ENCODE peak calls at places on chromosome 19, in nine cellular contexts. N is mesenchymal stem cell, E is H7, Y is thoracic aorta, K is tibial artery, A is NT2/D1, L is spleen, X is HCT116, J is lung. V is an unnamed sample. For H3K36me3, the result is how much of the 10 kb centered on the place peaks cover.

GRCh38 chr19:52248256-52248655 is 21.1 kb upstream of the ZNF766 start:
- DNase-seq in N (peak), E (peak), Y (no peak), K (peak), A (no peak), L (peak), X (peak), J (peak), V (peak)

GRCh38 chr19:44658069-44658727 is 13.1 kb upstream of the CEACAM19 start:
- DNase-seq in N (no peak), E (no peak), Y (no peak), K (no peak), A (no peak), L (no peak), X (no peak), J (no peak), V (no peak)

GRCh38 chr19:13396256-13397080 is 109.8 kb downstream of the CACNA1A start:
- DNase-seq in N (peak), E (peak), Y (no peak), K (peak), A (peak), L (no peak), X (peak), J (peak), V (peak)

GRCh38 chr19:12603714-12604113 is 6.9 kb downstream of the ZNF490 start:
- DNase-seq in N (no peak), E (no peak), Y (no peak), K (no peak), A (no peak), L (no peak), X (no peak), J (no peak), V (no peak)

GRCh38 chr19:21092107-21092506 is 10.1 kb downstream of the ZNF714 start:
- DNase-seq in N (peak), E (no peak), Y (no peak), K (no peak), A (no peak), L (no peak), X (no peak), J (no peak), V (no peak)

GRCh38 chr19:12913011-12913561 is 6.0 kb downstream of the SYCE2 start:
- DNase-seq in N (peak), E (peak), Y (no peak), K (peak), A (peak), L (no peak), X (no peak), J (no peak), V (peak)

GRCh38 chr19:12789098-12789903 is 2.0 kb upstream of the JUNB start:
- DNase-seq in N (peak), E (no peak), Y (no peak), K (no peak), A (no peak), L (no peak), X (no peak), J (no peak), V (peak)

GRCh38 chr19:6402834-6403608 is 10.1 kb upstream of the GTF2F1 start:
- DNase-seq in N (no peak), E (peak), Y (no peak), K (no peak), A (no peak), L (no peak), X (no peak), J (no peak), V (peak)

GRCh38 chr19:10285393-10285792 is 1.4 kb upstream of the ICAM4 start:
- DNase-seq in N (no peak), E (no peak), Y (no peak), K (no peak), A (no peak), L (no peak), X (no peak), J (no peak), V (no peak)

GRCh38 chr19:4539697-4540581 is at the start of gene LRG1:
- DNase-seq in N (no peak), E (peak), Y (no peak), K (peak), A (no peak), L (peak), X (no peak), J (peak), V (peak)

GRCh38 chr19:11092181-11092538 is 2.9 kb downstream of the LDLR start:
- DNase-seq in N (peak), E (peak), Y (no peak), K (no peak), A (no peak), L (no peak), X (peak), J (no peak), V (peak)

GRCh38 chr19:46393456-46394397 is 19.6 kb downstream of the CCDC8 start:
- DNase-seq in N (no peak), E (no peak), Y (no peak), K (no peak), A (no peak), L (peak), X (no peak), J (no peak), V (no peak)

GRCh38 chr19:35958660-35959039 is 22.5 kb downstream of the LRFN3 start:
- DNase-seq in N (no peak), E (no peak), Y (no peak), K (no peak), A (no peak), L (no peak), X (no peak), J (no peak), V (no peak)

GRCh38 chr19:45408830-45409593 is 2.6 kb downstream of the POLR1G start:
- DNase-seq in N (no peak), E (peak), Y (no peak), K (no peak), A (no peak), L (no peak), X (no peak), J (no peak), V (no peak)

GRCh38 chr19:13689050-13689449 is 75.3 kb upstream of the MRI1 start:
- DNase-seq in N (peak), E (peak), Y (no peak), K (no peak), A (peak), L (no peak), X (peak), J (no peak), V (peak)

GRCh38 chr19:35124098-35125060 is 8.8 kb downstream of the FXYD3 start:
- DNase-seq in N (no peak), E (no peak), Y (peak), K (peak), A (peak), L (peak), X (peak), J (peak), V (peak)

GRCh38 chr19:4414144-4414799 is 11.8 kb downstream of the CHAF1A start:
- DNase-seq in N (peak), E (no peak), Y (no peak), K (no peak), A (no peak), L (no peak), X (no peak), J (no peak), V (peak)

GRCh38 chr19:45045671-45046353 is 7.0 kb downstream of the CLASRP start:
- DNase-seq in N (no peak), E (no peak), Y (no peak), K (no peak), A (no peak), L (no peak), X (no peak), J (no peak), V (peak)

GRCh38 chr19:48659768-48660167 is 13.0 kb downstream of the NTN5 start:
- DNase-seq in N (peak), E (peak), Y (no peak), K (no peak), A (no peak), L (no peak), X (no peak), J (peak), V (peak)

GRCh38 chr19:42480335-42481095 is 37.8 kb upstream of the CXCL17 start:
- DNase-seq in N (peak), E (no peak), Y (no peak), K (no peak), A (no peak), L (no peak), X (no peak), J (peak), V (no peak)

GRCh38 chr19:5148794-5149190 is 179.9 kb downstream of the KDM4B start:
- DNase-seq in N (no peak), E (peak), Y (no peak), K (no peak), A (no peak), L (peak), X (no peak), J (no peak), V (no peak)

GRCh38 chr19:23378948-23379347 is 16.3 kb downstream of the ZNF91 start:
- DNase-seq in N (no peak), E (no peak), Y (no peak), K (no peak), A (no peak), L (no peak), X (no peak), J (no peak), V (no peak)

GRCh38 chr19:29612801-29613595 is 6.9 kb downstream of the POP4 start:
- DNase-seq in N (no peak), E (peak), Y (no peak), K (no peak), A (no peak), L (peak), X (no peak), J (no peak), V (no peak)

GRCh38 chr19:29614780-29615179 is 8.7 kb downstream of the POP4 start:
- DNase-seq in N (no peak), E (no peak), Y (no peak), K (no peak), A (no peak), L (no peak), X (no peak), J (no peak), V (no peak)

GRCh38 chr19:29615891-29616425 is 9.9 kb downstream of the POP4 start:
- DNase-seq in N (no peak), E (peak), Y (no peak), K (no peak), A (no peak), L (peak), X (no peak), J (no peak), V (no peak)

GRCh38 chr19:29612121-29612520 is 6.0 kb downstream of the POP4 start:
- DNase-seq in N (no peak), E (peak), Y (no peak), K (no peak), A (no peak), L (peak), X (no peak), J (no peak), V (no peak)

GRCh38 chr19:29614046-29614445 is 8.0 kb downstream of the POP4 start:
- DNase-seq in N (no peak), E (peak), Y (no peak), K (no peak), A (no peak), L (peak), X (no peak), J (no peak), V (no peak)
- H3K36me3 ChIP-seq in N (half or more), E (under half), Y (under half), K (under half), A (half or more), L (half or more), X (under half), J (half or more), V (under half)

DNA sequence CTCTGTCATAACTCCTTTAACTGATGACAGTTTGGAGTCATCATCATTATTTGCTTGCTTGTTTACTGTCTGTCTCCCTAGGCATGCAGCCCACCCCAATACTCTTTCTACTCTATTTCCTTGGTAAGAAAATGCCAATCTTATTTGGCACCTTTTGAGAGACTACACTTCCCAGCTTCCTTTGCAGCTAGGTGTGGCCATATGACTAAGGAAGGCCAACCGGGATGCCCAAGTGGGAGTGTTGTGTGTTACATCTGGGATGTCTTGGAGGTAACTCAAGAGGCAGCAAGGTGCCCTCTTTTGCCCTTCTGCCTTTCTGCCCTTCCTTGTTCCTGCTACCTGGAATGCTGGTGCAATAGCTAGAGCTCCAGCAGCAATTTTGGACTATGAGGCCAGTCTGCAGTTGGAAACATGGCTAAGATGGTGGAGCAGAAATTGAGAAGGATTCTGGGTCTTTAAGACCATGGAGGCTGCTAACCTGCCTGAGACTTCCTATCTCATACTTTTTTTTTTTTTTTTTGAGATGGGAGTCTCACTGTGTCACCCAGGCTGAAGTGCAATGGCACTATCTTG is 27.5 kb downstream of the C19orf81 start:
- DNase-seq in N (no peak), E (no peak), Y (no peak), K (no peak), A (no peak), L (no peak), X (no peak), J (no peak), V (no peak)
- H3K36me3 ChIP-seq in N (under half), E (under half), Y (under half), K (under half), A (under half), L (under half), X (under half), J (under half), V (under half)

GRCh38 chr19:2962018-2962670 is 15.2 kb upstream of the TLE6 start:
- DNase-seq in N (peak), E (peak), Y (no peak), K (peak), A (no peak), L (no peak), X (peak), J (peak), V (peak)
- H3K36me3 ChIP-seq in N (under half), E (under half), Y (under half), K (under half), A (under half), L (under half), X (under half), J (under half), V (under half)

GRCh38 chr19:57820599-57820998 is 5.9 kb upstream of the ZNF552 start:
- DNase-seq in N (no peak), E (no peak), Y (no peak), K (no peak), A (no peak), L (no peak), X (no peak), J (no peak), V (no peak)
- H3K36me3 ChIP-seq in N (under half), E (under half), Y (under half), K (under half), A (under half), L (under half), X (under half), J (under half), V (under half)

GRCh38 chr19:15369594-15369891 is 10.0 kb downstream of the AKAP8 start:
- DNase-seq in N (no peak), E (no peak), Y (no peak), K (no peak), A (no peak), L (peak), X (no peak), J (no peak), V (no peak)
- H3K36me3 ChIP-seq in N (half or more), E (under half), Y (half or more), K (half or more), A (half or more), L (half or more), X (under half), J (half or more), V (under half)

GRCh38 chr19:18312021-18312534 is 10.8 kb downstream of the LSM4 start:
- DNase-seq in N (no peak), E (peak), Y (no peak), K (no peak), A (no peak), L (no peak), X (no peak), J (no peak), V (peak)
- H3K36me3 ChIP-seq in N (half or more), E (under half), Y (under half), K (under half), A (half or more), L (under half), X (under half), J (under half), V (under half)

DNA sequence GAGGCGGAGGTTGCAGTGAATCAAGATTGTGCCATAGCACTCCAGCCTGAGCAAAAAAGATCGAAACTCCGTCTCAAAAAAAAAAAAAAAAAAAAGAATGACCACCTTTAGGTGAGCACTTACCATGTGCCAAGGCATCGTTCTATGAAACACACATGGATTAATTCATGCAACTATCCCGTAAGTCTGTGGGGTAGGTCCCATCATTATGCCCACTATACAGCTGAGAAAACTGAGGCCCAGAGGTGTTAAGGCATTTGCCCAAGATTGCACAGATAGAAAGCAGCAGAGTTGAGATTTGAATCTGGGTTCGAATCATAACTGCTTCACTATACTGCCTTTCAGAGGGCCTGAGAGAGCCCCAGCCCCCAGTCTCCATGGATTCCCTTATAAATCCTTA is 2.3 kb downstream of the GMFG start:
- DNase-seq in N (no peak), E (no peak), Y (no peak), K (no peak), A (no peak), L (no peak), X (no peak), J (no peak), V (no peak)
- H3K36me3 ChIP-seq in N (under half), E (under half), Y (under half), K (under half), A (under half), L (under half), X (under half), J (under half), V (under half)

GRCh38 chr19:16234552-16235445 is 37.1 kb downstream of the AP1M1 start:
- DNase-seq in N (no peak), E (peak), Y (no peak), K (no peak), A (no peak), L (peak), X (no peak), J (no peak), V (no peak)
- H3K36me3 ChIP-seq in N (half or more), E (under half), Y (half or more), K (half or more), A (half or more), L (half or more), X (under half), J (under half), V (under half)

DNA sequence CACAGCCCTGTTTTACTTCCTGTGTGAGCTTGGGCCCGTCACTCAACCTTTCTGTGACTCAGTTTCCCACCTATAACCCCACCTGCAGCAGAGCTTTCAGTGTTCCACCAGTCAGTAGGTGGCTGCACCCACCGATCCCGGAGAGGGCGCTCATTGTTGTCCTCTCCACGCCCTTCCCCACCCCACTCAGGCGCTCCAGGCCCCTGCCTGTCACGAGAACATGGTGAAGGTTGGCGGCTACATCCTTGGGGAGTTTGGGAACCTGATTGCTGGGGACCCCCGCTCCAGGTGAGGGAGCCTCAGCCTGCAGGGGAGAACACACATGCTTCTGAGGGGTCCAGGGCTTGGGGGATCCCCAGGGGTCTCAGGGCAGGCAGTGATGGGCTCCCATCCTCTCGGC is 12.3 kb downstream of the FUZ start:
- DNase-seq in N (no peak), E (no peak), Y (no peak), K (no peak), A (no peak), L (no peak), X (no peak), J (no peak), V (no peak)
- H3K36me3 ChIP-seq in N (half or more), E (under half), Y (half or more), K (under half), A (half or more), L (half or more), X (under half), J (half or more), V (under half)

V was measured in small intestine.